ENCODE peak calls at places on chromosomes 2 and 18, in five cellular contexts. A is Peyer's patch, I is left ventricle myocardium inferior, D is A549, E is endodermal cell. Q is an unnamed sample.

GRCh38 chr2:226652388-226652787 is 147.2 kb downstream of the IRS1 start:
- DNase-seq in A (no peak), I (no peak), D (no peak), E (no peak), Q (no peak)

GRCh38 chr2:39918886-39919285 is 139.8 kb upstream of the THUMPD2 start:
- DNase-seq in A (no peak), I (no peak), D (no peak), E (no peak), Q (no peak)

GRCh38 chr18:29925566-29925965 is 1117.0 kb downstream of the DSC3 start:
- DNase-seq in A (no peak), I (no peak), D (no peak), E (no peak), Q (no peak)

GRCh38 chr18:32160547-32160946 is 29.3 kb upstream of the MEP1B start:
- DNase-seq in A (peak; percentile 73), I (no peak), D (no peak), E (no peak), Q (no peak)

GRCh38 chr2:204691911-204692510 is 146.7 kb downstream of the PARD3B start:
- DNase-seq in A (no peak), I (no peak), D (peak; percentile 36), E (peak; percentile 76), Q (no peak)

GRCh38 chr2:16617282-16618266 is 48.1 kb downstream of the CYRIA start:
- DNase-seq in A (no peak), I (no peak), D (no peak), E (peak; percentile 84), Q (peak; percentile 55)

GRCh38 chr2:106812377-106812776 is 73.6 kb downstream of the ST6GAL2 start:
- DNase-seq in A (no peak), I (no peak), D (no peak), E (no peak), Q (no peak)

GRCh38 chr18:3088044-3088443 is 75.1 kb upstream of the LPIN2 start:
- DNase-seq in A (no peak), I (no peak), D (no peak), E (no peak), Q (no peak)

GRCh38 chr18:78727877-78728276 is 251.7 kb upstream of the SALL3 start:
- DNase-seq in A (no peak), I (no peak), D (no peak), E (peak; percentile 26), Q (no peak)

GRCh38 chr2:70954886-70955285 is 19.2 kb downstream of the ATP6V1B1 start:
- DNase-seq in A (no peak), I (no peak), D (no peak), E (no peak), Q (no peak)

GRCh38 chr2:74003494-74004211 is 18.9 kb downstream of the TET3 start:
- DNase-seq in A (no peak), I (no peak), D (no peak), E (peak; percentile 68), Q (no peak)

GRCh38 chr2:7613831-7614230 is 696.6 kb downstream of the RNF144A start:
- DNase-seq in A (no peak), I (no peak), D (no peak), E (no peak), Q (no peak)

GRCh38 chr2:88697361-88698026 is 6.0 kb downstream of the RPIA start:
- DNase-seq in A (no peak), I (no peak), D (no peak), E (no peak), Q (no peak)

GRCh38 chr2:31401580-31401979 is 13.0 kb downstream of the XDH start:
- DNase-seq in A (no peak), I (no peak), D (peak; percentile 81), E (peak; percentile 60), Q (no peak)

GRCh38 chr18:33560686-33561370 is 17.2 kb upstream of the ASXL3 start:
- DNase-seq in A (no peak), I (no peak), D (no peak), E (peak; percentile 78), Q (no peak)

GRCh38 chr18:3305933-3306332 is 44.0 kb downstream of the MYL12B start:
- DNase-seq in A (no peak), I (no peak), D (no peak), E (no peak), Q (no peak)

GRCh38 chr18:8139971-8140406 is 469.2 kb upstream of the RAB12 start:
- DNase-seq in A (no peak), I (peak; percentile 37), D (no peak), E (no peak), Q (no peak)

GRCh38 chr18:70417847-70418246 is 129.0 kb downstream of the SOCS6 start:
- DNase-seq in A (no peak), I (no peak), D (no peak), E (no peak), Q (no peak)

GRCh38 chr2:85071096-85071495 is 62.1 kb upstream of the TCF7L1 start:
- DNase-seq in A (no peak), I (no peak), D (no peak), E (no peak), Q (no peak)

GRCh38 chr2:205732314-205732713 is 50.0 kb downstream of the NRP2 start:
- DNase-seq in A (no peak), I (no peak), D (no peak), E (no peak), Q (no peak)
- H3K4me1 ChIP-seq in A (no peaks in the 10 kb centered on the region), I (peaks cover 14% of the 10 kb centered on the region), D (peaks cover 81% of the 10 kb centered on the region), E (peaks cover 10% of the 10 kb centered on the region), Q (peaks cover 7% of the 10 kb centered on the region)

GRCh38 chr2:113977660-113978523 is 88.0 kb downstream of the ACTR3 start:
- DNase-seq in A (no peak), I (no peak), D (no peak), E (no peak), Q (no peak)

GRCh38 chr2:113978524-113979171 is 88.8 kb downstream of the ACTR3 start:
- DNase-seq in A (no peak), I (no peak), D (no peak), E (no peak), Q (no peak)

GRCh38 chr2:113980946-113981345 is 91.1 kb downstream of the ACTR3 start:
- DNase-seq in A (no peak), I (peak; percentile 35), D (no peak), E (no peak), Q (no peak)

GRCh38 chr2:113981404-113982134 is 91.7 kb downstream of the ACTR3 start:
- DNase-seq in A (no peak), I (no peak), D (no peak), E (no peak), Q (no peak)

DNA sequence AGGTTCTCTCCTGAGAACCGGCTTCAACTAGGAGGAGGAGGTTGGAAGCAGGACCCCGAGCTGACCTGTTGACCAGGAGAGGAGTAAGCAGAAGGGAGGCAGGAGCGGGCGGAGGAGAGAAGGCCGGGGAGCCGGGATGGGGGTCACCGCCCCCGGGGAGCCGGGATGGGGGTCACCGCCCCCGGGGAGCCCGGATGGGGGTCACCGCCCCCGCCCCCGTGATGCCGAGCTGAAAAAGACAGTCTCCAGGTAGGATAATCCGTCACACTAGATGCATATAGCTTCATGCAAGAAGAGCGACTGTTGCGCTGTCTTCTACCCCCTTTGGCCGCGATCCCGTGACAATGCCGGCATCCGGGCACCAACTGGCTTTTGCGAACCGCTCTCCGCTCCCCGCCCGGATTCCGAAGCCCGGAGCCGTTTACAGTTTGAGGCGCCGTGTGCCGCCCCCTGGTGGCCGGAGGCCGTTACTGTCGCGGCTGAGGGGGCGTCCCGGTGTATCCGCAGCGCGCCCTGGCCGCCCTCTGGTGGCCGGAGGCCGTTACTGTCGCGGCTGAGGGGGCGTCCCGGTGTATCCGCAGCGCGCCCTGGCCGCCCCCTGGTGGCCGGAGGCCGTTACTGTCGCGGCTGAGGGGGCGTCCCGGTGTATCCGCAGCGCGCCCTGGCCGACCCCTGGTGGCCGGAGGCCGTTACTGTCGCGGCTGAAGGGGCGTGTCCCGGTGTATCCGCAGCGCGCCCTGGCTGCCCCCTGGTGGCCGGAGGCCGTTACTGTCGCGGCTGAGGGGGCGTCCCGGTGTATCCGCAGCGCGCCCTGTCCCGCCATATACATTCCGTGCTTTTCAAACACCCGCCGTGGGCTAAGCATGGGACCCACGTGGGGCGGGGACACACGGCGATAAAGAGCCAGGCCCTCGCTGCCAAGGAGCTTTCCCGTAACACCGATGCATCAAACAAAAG is 89.6 kb downstream of the ACTR3 start:
- DNase-seq in A (no peak), I (no peak), D (no peak), E (peak; percentile 92), Q (no peak)
- TF ChIP-seq CTCF in A (peak; percentile 10), I (peak; percentile 53), D (peak; percentile 32), E (peak; percentile 81), Q (peak; percentile 62)

GRCh38 chr18:48875942-48876511 is 74.7 kb downstream of the SMAD7 start:
- DNase-seq in A (no peak), I (no peak), D (no peak), E (peak; percentile 87), Q (peak; percentile 35)
- H3K4me1 ChIP-seq in A (no peaks in the 10 kb centered on the region), I (peaks cover 13% of the 10 kb centered on the region), D (peaks cover 36% of the 10 kb centered on the region), E (peaks cover 15% of the 10 kb centered on the region), Q (peaks cover 21% of the 10 kb centered on the region)

GRCh38 chr2:112577756-112578155 is 6.7 kb upstream of the CHCHD5 start:
- DNase-seq in A (no peak), I (no peak), D (no peak), E (no peak), Q (no peak)
- TF ChIP-seq CTCF in A (no peak), I (no peak), D (no peak), E (peak; percentile 56), Q (no peak)

GRCh38 chr2:29011650-29012060 is 30.6 kb downstream of the TOGARAM2 start:
- DNase-seq in A (no peak), I (peak; percentile 86), D (no peak), E (peak; percentile 64), Q (peak; percentile 78)

GRCh38 chr2:29009711-29010677 is 28.9 kb downstream of the TOGARAM2 start:
- DNase-seq in A (no peak), I (no peak), D (no peak), E (no peak), Q (no peak)

GRCh38 chr2:29010946-29011649 is 30.0 kb downstream of the TOGARAM2 start:
- DNase-seq in A (no peak), I (peak; percentile 49), D (no peak), E (peak; percentile 83), Q (no peak)

GRCh38 chr2:29006986-29007301 is 25.8 kb downstream of the TOGARAM2 start:
- DNase-seq in A (no peak), I (no peak), D (no peak), E (no peak), Q (no peak)

DNA sequence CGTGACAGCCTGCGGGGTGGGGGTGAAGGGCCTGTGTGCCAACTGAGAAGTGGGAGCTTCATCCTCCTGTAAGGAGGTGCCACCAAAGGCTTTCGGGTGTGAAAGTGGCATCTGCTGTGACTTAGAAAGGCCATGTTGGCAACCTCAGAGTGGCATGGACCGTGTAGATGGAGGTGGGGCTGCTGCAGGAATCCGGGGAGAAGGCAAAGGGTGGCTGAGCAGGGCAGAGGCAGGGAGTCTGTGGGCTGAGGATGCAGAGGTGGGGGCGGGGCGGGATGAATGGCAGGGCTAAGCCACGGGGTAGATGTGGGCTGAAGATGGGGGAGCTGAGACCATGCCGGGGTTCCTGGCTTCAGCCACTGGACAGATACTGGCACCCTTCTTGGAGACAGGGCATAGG is 28.2 kb downstream of the TOGARAM2 start:
- DNase-seq in A (no peak), I (no peak), D (no peak), E (no peak), Q (no peak)
- H3K4me1 ChIP-seq in A (peaks cover 15% of the 10 kb centered on the region), I (peaks cover 44% of the 10 kb centered on the region), D (no peaks in the 10 kb centered on the region), E (peaks cover 13% of the 10 kb centered on the region), Q (peaks cover 28% of the 10 kb centered on the region)

GRCh38 chr2:232887171-232887850 is 17.2 kb downstream of the SNORC start:
- DNase-seq in A (peak; percentile 39), I (no peak), D (no peak), E (peak; percentile 79), Q (no peak)
- TF ChIP-seq CTCF in A (no peak), I (no peak), D (peak; percentile 25), E (peak; percentile 72), Q (no peak)